ENCODE peak calls at places on chromosome 21, in four cellular contexts. D is kidney tubule cell; N is fibroblast of gingiva; O is CD4-positive, alpha-beta memory T cell. J is an unnamed sample.

GRCh38 chr21:32212116-32212515 is 66.7 kb downstream of the MIS18A start:
- DNase-seq in D (no peak), N (no peak), O (no peak), J (no peak)

GRCh38 chr21:35026617-35027557 is 22.2 kb downstream of the RUNX1 start:
- DNase-seq in D (peak; percentile 31), N (peak; percentile 24), O (peak; percentile 89), J (peak; percentile 58)

GRCh38 chr21:43191521-43191920 is 22.7 kb downstream of the CRYAA start:
- DNase-seq in D (no peak), N (no peak), O (no peak), J (no peak)

GRCh38 chr21:19540287-19540686 is 1136.7 kb upstream of the TMPRSS15 start:
- DNase-seq in D (no peak), N (no peak), O (no peak), J (no peak)

GRCh38 chr21:31921079-31921478 is 48.3 kb downstream of the HUNK start:
- DNase-seq in D (peak; percentile 48), N (no peak), O (no peak), J (no peak)

GRCh38 chr21:44426663-44427191 is 28.6 kb upstream of the LRRC3 start:
- DNase-seq in D (no peak), N (no peak), O (no peak), J (no peak)

GRCh38 chr21:31780944-31781343 is 49.0 kb upstream of the SCAF4 start:
- DNase-seq in D (peak; percentile 35), N (no peak), O (no peak), J (no peak)

GRCh38 chr21:22880573-22880972 is 1882.4 kb downstream of the NCAM2 start:
- DNase-seq in D (no peak), N (no peak), O (no peak), J (no peak)

GRCh38 chr21:28150778-28151177 is 841.9 kb downstream of the LTN1 start:
- DNase-seq in D (no peak), N (peak; percentile 26), O (no peak), J (no peak)

GRCh38 chr21:18153063-18153462 is 91.6 kb upstream of the CHODL start:
- DNase-seq in D (no peak), N (no peak), O (no peak), J (no peak)

GRCh38 chr21:46056450-46056903 is 41.4 kb upstream of the COL6A2 start:
- DNase-seq in D (no peak), N (peak; percentile 90), O (no peak), J (no peak)

GRCh38 chr21:38282921-38283320 is 26.1 kb downstream of the KCNJ15 start:
- DNase-seq in D (no peak), N (peak; percentile 80), O (no peak), J (no peak)

GRCh38 chr21:44531606-44532128 is 8.3 kb downstream of the KRTAP10-1 start:
- DNase-seq in D (no peak), N (no peak), O (no peak), J (no peak)

GRCh38 chr21:19855522-19855921 is 1142.7 kb upstream of the NCAM2 start:
- DNase-seq in D (no peak), N (no peak), O (peak; percentile 4), J (no peak)

GRCh38 chr21:29798840-29799239 is 141.0 kb downstream of the GRIK1 start:
- DNase-seq in D (no peak), N (no peak), O (no peak), J (no peak)

GRCh38 chr21:15682182-15682895 is 47.4 kb upstream of the USP25 start:
- DNase-seq in D (peak; percentile 57), N (peak; percentile 76), O (no peak), J (peak; percentile 34)

GRCh38 chr21:45484318-45484717 is 57.9 kb downstream of the SLC19A1 start:
- DNase-seq in D (no peak), N (no peak), O (no peak), J (no peak)

GRCh38 chr21:26920055-26920454 is 46.8 kb downstream of the ADAMTS5 start:
- DNase-seq in D (peak; percentile 8), N (peak; percentile 13), O (no peak), J (no peak)

GRCh38 chr21:41901099-41901498 is 22.0 kb upstream of the PRDM15 start:
- DNase-seq in D (no peak), N (no peak), O (no peak), J (no peak)

GRCh38 chr21:44407493-44407892 is 47.8 kb upstream of the LRRC3 start:
- DNase-seq in D (no peak), N (no peak), O (no peak), J (no peak)

GRCh38 chr21:38361324-38361723 is 104.5 kb downstream of the KCNJ15 start:
- DNase-seq in D (no peak), N (no peak), O (no peak), J (no peak)

GRCh38 chr21:45408271-45408791 is 3.4 kb downstream of the COL18A1 start:
- DNase-seq in D (no peak), N (no peak), O (no peak), J (no peak)

GRCh38 chr21:37914211-37914900 is 1.9 kb downstream of the KCNJ6 start:
- DNase-seq in D (peak; percentile 25), N (no peak), O (no peak), J (peak; percentile 38)

GRCh38 chr21:46265736-46266525 is 19.5 kb downstream of the MCM3AP start:
- DNase-seq in D (no peak), N (no peak), O (no peak), J (no peak)

GRCh38 chr21:31158789-31159581 is 120.7 kb upstream of the KRTAP19-8 start:
- DNase-seq in D (no peak), N (no peak), O (no peak), J (peak; percentile 39)

GRCh38 chr21:27771938-27772505 is 805.1 kb upstream of the ADAMTS5 start:
- DNase-seq in D (no peak), N (peak; percentile 27), O (no peak), J (no peak)

GRCh38 chr21:33021150-33021549 is 4.6 kb upstream of the OLIG2 start:
- DNase-seq in D (no peak), N (no peak), O (no peak), J (no peak)

GRCh38 chr21:44878053-44878982 is 4.8 kb upstream of the PTTG1IP start:
- DNase-seq in D (peak; percentile 70), N (no peak), O (no peak), J (peak; percentile 39)

GRCh38 chr21:27190601-27191000 is 223.7 kb upstream of the ADAMTS5 start:
- DNase-seq in D (peak; percentile 83), N (no peak), O (no peak), J (no peak)

GRCh38 chr21:44049182-44049581 is 37.1 kb downstream of the TRAPPC10 start:
- DNase-seq in D (peak; percentile 8), N (no peak), O (no peak), J (peak; percentile 57)

GRCh38 chr21:44547656-44548331 is 3.5 kb downstream of the KRTAP10-2 start:
- DNase-seq in D (no peak), N (no peak), O (peak; percentile 53), J (no peak)

GRCh38 chr21:44299085-44299457 is 782 bp upstream of the PFKL start:
- DNase-seq in D (no peak), N (no peak), O (peak; percentile 46), J (no peak)

GRCh38 chr21:45310446-45310845 is 22.8 kb upstream of the POFUT2 start:
- DNase-seq in D (peak; percentile 49), N (no peak), O (no peak), J (no peak)

GRCh38 chr21:39842741-39843146 is 24.5 kb upstream of the PCP4 start:
- DNase-seq in D (no peak), N (no peak), O (no peak), J (no peak)

GRCh38 chr21:45477176-45478114 is 64.8 kb downstream of the SLC19A1 start:
- DNase-seq in D (no peak), N (no peak), O (no peak), J (no peak)

GRCh38 chr21:44850208-44850800 is 23.2 kb downstream of the PTTG1IP start:
- DNase-seq in D (no peak), N (no peak), O (no peak), J (no peak)

GRCh38 chr21:44766014-44766817 is 35.4 kb downstream of the UBE2G2 start:
- DNase-seq in D (no peak), N (no peak), O (no peak), J (no peak)

GRCh38 chr21:37429356-37429755 is 62.8 kb downstream of the DYRK1A start:
- DNase-seq in D (no peak), N (no peak), O (no peak), J (no peak)

GRCh38 chr21:18725653-18726052 is 322.1 kb upstream of the TMPRSS15 start:
- DNase-seq in D (no peak), N (no peak), O (no peak), J (no peak)